ENCODE peak calls at places on chromosome 16, in six cellular contexts. O is lung; Z is effector memory CD4-positive, alpha-beta T cell; S is H9; M is CD4-positive, alpha-beta T cell; H is prostate gland. E is an unnamed sample.

GRCh38 chr16:3992297-3993051 is 112.0 kb upstream of the CREBBP start:
- DNase-seq in O (peak), Z (no peak), S (peak), M (no peak), H (no peak), E (no peak)

GRCh38 chr16:87056083-87056482 is 261.1 kb downstream of the C16orf95 start:
- DNase-seq in O (no peak), Z (no peak), S (peak), M (no peak), H (no peak), E (peak)

GRCh38 chr16:10578474-10579316 is 1.7 kb downstream of the EMP2 start:
- DNase-seq in O (peak), Z (no peak), S (no peak), M (no peak), H (peak), E (peak)

GRCh38 chr16:50261160-50261706 is 5.1 kb upstream of the ADCY7 start:
- DNase-seq in O (no peak), Z (no peak), S (no peak), M (no peak), H (no peak), E (no peak)

GRCh38 chr16:10754941-10755340 is 11.3 kb downstream of the NUBP1 start:
- DNase-seq in O (no peak), Z (no peak), S (no peak), M (no peak), H (no peak), E (no peak)

GRCh38 chr16:84463221-84463620 is 41.2 kb downstream of the MEAK7 start:
- DNase-seq in O (no peak), Z (no peak), S (peak), M (no peak), H (no peak), E (no peak)

GRCh38 chr16:75288596-75289120 is 37.2 kb upstream of the BCAR1 start:
- DNase-seq in O (no peak), Z (peak), S (no peak), M (peak), H (no peak), E (no peak)

GRCh38 chr16:797120-797420 is 3.5 kb downstream of the GNG13 start:
- DNase-seq in O (no peak), Z (no peak), S (peak), M (no peak), H (no peak), E (no peak)

GRCh38 chr16:78551487-78552085 is 452.1 kb downstream of the WWOX start:
- DNase-seq in O (peak), Z (no peak), S (peak), M (no peak), H (no peak), E (no peak)

GRCh38 chr16:15919331-15919730 is 30.1 kb upstream of the ABCC1 start:
- DNase-seq in O (no peak), Z (no peak), S (no peak), M (no peak), H (no peak), E (no peak)

GRCh38 chr16:87037012-87037411 is 280.2 kb downstream of the C16orf95 start:
- DNase-seq in O (no peak), Z (no peak), S (no peak), M (no peak), H (no peak), E (no peak)

GRCh38 chr16:4330277-4330882 is 14.5 kb downstream of the GLIS2 start:
- DNase-seq in O (peak), Z (peak), S (peak), M (peak), H (peak), E (peak)

GRCh38 chr16:983044-984030 is 1.8 kb downstream of the SOX8 start:
- DNase-seq in O (no peak), Z (no peak), S (no peak), M (no peak), H (no peak), E (no peak)

GRCh38 chr16:31487720-31488629 is 5.1 kb downstream of the SLC5A2 start:
- DNase-seq in O (peak), Z (peak), S (peak), M (peak), H (peak), E (no peak)

GRCh38 chr16:31128711-31129567 is 6.6 kb downstream of the PRSS8 start:
- DNase-seq in O (peak), Z (no peak), S (no peak), M (no peak), H (no peak), E (no peak)

GRCh38 chr16:80570106-80570478 is 29.3 kb downstream of the DYNLRB2 start:
- DNase-seq in O (no peak), Z (no peak), S (no peak), M (no peak), H (no peak), E (no peak)

GRCh38 chr16:85800321-85800669 is 800 bp downstream of the COX4I1 start:
- DNase-seq in O (no peak), Z (no peak), S (no peak), M (peak), H (no peak), E (no peak)

GRCh38 chr16:76910931-76911330 is 280.1 kb upstream of the MON1B start:
- DNase-seq in O (no peak), Z (no peak), S (no peak), M (no peak), H (no peak), E (no peak)

GRCh38 chr16:31010539-31010938 is at the start of gene STX1B:
- DNase-seq in O (no peak), Z (peak), S (peak), M (peak), H (no peak), E (no peak)

GRCh38 chr16:83588070-83588469 is 219.7 kb upstream of the HSBP1 start:
- DNase-seq in O (no peak), Z (no peak), S (no peak), M (no peak), H (no peak), E (no peak)

GRCh38 chr16:11052080-11052808 is 107.9 kb downstream of the CLEC16A start:
- DNase-seq in O (no peak), Z (no peak), S (no peak), M (no peak), H (no peak), E (no peak)

GRCh38 chr16:58449768-58450167 is 50.2 kb upstream of the NDRG4 start:
- DNase-seq in O (no peak), Z (no peak), S (no peak), M (no peak), H (no peak), E (no peak)

GRCh38 chr16:49664221-49665215 is 191.4 kb downstream of the ZNF423 start:
- DNase-seq in O (no peak), Z (no peak), S (no peak), M (no peak), H (no peak), E (no peak)

GRCh38 chr16:84423416-84423837 is 55.1 kb downstream of the ATP2C2 start:
- DNase-seq in O (no peak), Z (no peak), S (no peak), M (no peak), H (no peak), E (no peak)

GRCh38 chr16:57689772-57690558 is 4.6 kb upstream of the DRC7 start:
- DNase-seq in O (no peak), Z (no peak), S (no peak), M (peak), H (no peak), E (no peak)

GRCh38 chr16:9378876-9379275 is 287.4 kb downstream of the HAPSTR1 start:
- DNase-seq in O (no peak), Z (no peak), S (no peak), M (no peak), H (no peak), E (no peak)

GRCh38 chr16:47499080-47499699 is 38.1 kb downstream of the PHKB start:
- DNase-seq in O (no peak), Z (no peak), S (no peak), M (no peak), H (no peak), E (no peak)

GRCh38 chr16:46972971-46973456 is 460 bp downstream of the DNAJA2 start:
- DNase-seq in O (peak), Z (no peak), S (peak), M (peak), H (peak), E (peak)

GRCh38 chr16:70163596-70163995 is 10.0 kb upstream of the CLEC18C start:
- DNase-seq in O (peak), Z (no peak), S (no peak), M (no peak), H (no peak), E (no peak)

GRCh38 chr16:70160388-70160787 is 13.2 kb upstream of the CLEC18C start:
- DNase-seq in O (no peak), Z (no peak), S (no peak), M (no peak), H (peak), E (no peak)

GRCh38 chr16:70161350-70161749 is 12.2 kb upstream of the CLEC18C start:
- DNase-seq in O (peak), Z (no peak), S (no peak), M (no peak), H (no peak), E (no peak)

GRCh38 chr16:70160821-70161220 is 12.8 kb upstream of the CLEC18C start:
- DNase-seq in O (no peak), Z (no peak), S (no peak), M (no peak), H (peak), E (no peak)

DNA sequence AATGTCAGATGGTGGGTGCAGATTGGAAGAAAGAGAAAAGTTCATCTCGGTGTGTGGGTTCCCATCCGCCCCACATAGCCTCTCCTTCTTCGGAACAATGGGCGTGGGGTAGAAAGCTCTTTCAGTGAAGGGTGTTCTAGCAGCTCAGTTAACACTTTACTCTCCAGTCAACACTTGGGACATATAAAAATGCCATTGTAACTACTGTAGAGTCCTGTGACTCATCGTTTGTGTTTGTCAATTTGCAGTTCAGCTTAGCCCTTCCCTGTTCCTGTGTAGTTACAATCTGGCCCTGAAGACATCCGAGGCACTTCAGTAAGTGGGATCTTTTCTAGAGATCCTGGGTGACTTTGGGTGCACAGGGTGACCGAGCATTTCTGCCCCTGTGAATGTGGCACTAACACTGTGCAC is 11.5 kb upstream of the CLEC18C start:
- DNase-seq in O (peak), Z (no peak), S (no peak), M (no peak), H (no peak), E (no peak)
- H3K27ac ChIP-seq in O (no peak), Z (no peak), S (no peak), M (no peak), H (no peak), E (no peak)

DNA sequence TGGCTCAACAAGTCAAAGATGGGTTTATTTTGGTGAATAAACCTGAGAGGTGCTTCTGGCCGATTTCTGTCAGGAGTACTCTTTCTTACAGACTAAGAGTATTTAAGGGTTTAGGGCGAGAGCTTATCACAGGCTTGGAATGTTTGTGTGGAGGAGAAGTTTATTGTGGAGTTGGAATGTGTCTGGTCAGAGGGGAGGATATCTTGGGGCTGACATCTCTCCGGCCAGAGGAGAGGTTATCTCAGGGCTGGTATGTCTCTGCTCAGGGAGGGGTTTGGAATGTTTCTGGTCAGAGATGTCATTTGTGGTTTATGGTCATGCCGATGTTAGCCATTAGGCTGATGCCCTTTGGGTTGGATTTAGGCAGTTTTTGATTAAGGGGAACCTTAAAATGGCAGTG is 236.4 kb upstream of the EEF2KMT start:
- DNase-seq in O (no peak), Z (no peak), S (no peak), M (no peak), H (no peak), E (no peak)
- H3K27ac ChIP-seq in O (no peak), Z (no peak), S (no peak), M (no peak), H (no peak), E (no peak)

GRCh38 chr16:2027024-2028010 is 615 bp downstream of the NHERF2 start:
- DNase-seq in O (no peak), Z (no peak), S (no peak), M (no peak), H (no peak), E (no peak)

GRCh38 chr16:2025251-2025650 is 1.5 kb upstream of the NHERF2 start:
- DNase-seq in O (no peak), Z (no peak), S (no peak), M (no peak), H (no peak), E (no peak)

GRCh38 chr16:2028146-2028545 is 1.4 kb downstream of the NHERF2 start:
- DNase-seq in O (no peak), Z (no peak), S (no peak), M (no peak), H (no peak), E (no peak)

GRCh38 chr16:2025878-2026460 is 733 bp upstream of the NHERF2 start:
- DNase-seq in O (no peak), Z (no peak), S (no peak), M (no peak), H (no peak), E (no peak)

GRCh38 chr16:2026461-2027023 is at the start of gene NHERF2:
- DNase-seq in O (no peak), Z (no peak), S (no peak), M (no peak), H (peak), E (no peak)
- H3K27ac ChIP-seq in O (peak), Z (no peak), S (no peak), M (no peak), H (peak), E (peak)

GRCh38 chr16:66751992-66752322 is 548 bp upstream of the DYNC1LI2 start:
- DNase-seq in O (no peak), Z (no peak), S (no peak), M (no peak), H (no peak), E (no peak)

GRCh38 chr16:66752379-66752778 is 970 bp upstream of the DYNC1LI2 start:
- DNase-seq in O (peak), Z (no peak), S (no peak), M (no peak), H (no peak), E (no peak)

GRCh38 chr16:66752958-66753357 is 1.5 kb upstream of the DYNC1LI2 start:
- DNase-seq in O (no peak), Z (no peak), S (no peak), M (no peak), H (no peak), E (no peak)

GRCh38 chr16:66751135-66751991 is at the start of gene DYNC1LI2:
- DNase-seq in O (peak), Z (peak), S (peak), M (peak), H (peak), E (peak)

GRCh38 chr16:66750279-66751134 is 902 bp downstream of the DYNC1LI2 start:
- DNase-seq in O (no peak), Z (no peak), S (no peak), M (no peak), H (no peak), E (no peak)
- H3K27ac ChIP-seq in O (peak), Z (peak), S (no peak), M (peak), H (peak), E (peak)

DNA sequence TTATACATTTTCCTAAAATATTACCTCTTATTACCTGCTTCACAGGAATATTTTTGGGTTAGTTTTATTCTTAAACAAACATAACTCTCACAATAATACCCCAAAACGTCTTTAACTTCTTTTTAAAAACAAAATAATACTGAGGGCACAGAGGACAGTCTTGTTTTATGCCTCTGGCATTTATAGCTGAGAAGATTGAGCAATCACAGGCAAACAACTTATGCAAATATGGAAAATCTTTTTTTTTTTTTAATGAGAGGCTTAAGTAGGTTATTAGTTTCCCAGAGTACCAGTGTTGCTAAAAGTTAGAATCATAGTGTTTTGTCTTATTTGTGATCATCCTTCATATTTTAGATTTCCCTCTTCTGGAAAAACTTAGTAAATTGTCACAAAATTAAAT is 195.0 kb downstream of the FTO start:
- DNase-seq in O (no peak), Z (no peak), S (no peak), M (no peak), H (no peak), E (no peak)
- H3K27ac ChIP-seq in O (no peak), Z (no peak), S (no peak), M (no peak), H (peak), E (peak)

GRCh38 chr16:67897231-67897630 is 4.2 kb downstream of the PSKH1 start:
- DNase-seq in O (no peak), Z (no peak), S (no peak), M (no peak), H (no peak), E (peak)

GRCh38 chr16:67888311-67888710 is 3.6 kb downstream of the NRN1L start:
- DNase-seq in O (no peak), Z (no peak), S (no peak), M (no peak), H (no peak), E (no peak)

GRCh38 chr16:67893791-67894399 is 841 bp downstream of the PSKH1 start:
- DNase-seq in O (no peak), Z (no peak), S (no peak), M (no peak), H (no peak), E (no peak)

GRCh38 chr16:67892375-67892774 is 679 bp upstream of the PSKH1 start:
- DNase-seq in O (no peak), Z (no peak), S (no peak), M (no peak), H (no peak), E (no peak)

DNA sequence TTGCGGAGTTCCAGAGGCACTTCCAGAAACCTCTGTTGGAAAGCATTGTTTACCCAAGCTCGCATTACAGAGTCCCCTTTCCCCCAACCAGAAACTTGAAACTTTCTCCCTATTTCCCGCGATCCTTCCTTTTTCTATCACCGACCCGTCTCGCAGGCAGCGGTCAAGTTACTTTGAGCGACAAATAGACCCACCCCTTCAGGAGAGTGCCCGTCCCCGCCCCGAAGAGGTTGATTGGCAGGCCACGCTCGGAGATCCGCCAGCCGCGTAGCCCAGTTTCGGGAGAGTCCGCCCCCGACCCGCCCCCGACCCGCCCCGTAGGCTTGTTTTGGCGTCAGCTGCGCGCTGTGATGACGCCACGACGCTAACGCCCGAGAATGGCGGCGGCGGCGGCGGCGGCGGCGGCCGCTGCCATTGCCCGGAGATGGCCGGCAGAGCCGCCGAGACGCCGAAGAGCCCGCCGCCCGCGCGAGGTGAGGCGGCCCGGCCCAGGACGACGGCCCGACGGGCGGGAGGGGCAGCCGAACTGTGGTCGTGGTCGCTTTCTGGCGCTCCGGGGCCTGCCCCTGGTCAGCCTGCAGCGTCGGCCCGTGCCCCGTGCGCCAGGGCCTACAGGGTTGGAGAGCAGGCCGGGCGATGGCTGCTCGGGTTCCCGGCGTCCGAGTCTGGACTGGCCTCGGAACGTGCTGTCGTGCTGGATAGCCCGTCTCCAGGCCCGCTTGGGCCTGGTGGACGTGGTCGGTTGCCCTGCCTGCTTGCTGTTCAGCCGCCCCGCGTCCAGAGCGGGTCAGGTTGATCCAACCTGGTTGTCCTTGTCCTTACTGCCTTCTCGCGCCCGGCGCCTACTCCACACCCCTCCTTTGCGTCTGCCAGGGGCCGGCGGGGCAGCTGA is at the start of gene PSKH1:
- DNase-seq in O (peak), Z (peak), S (peak), M (peak), H (peak), E (peak)
- H3K27ac ChIP-seq in O (peak), Z (peak), S (no peak), M (peak), H (peak), E (peak)

GRCh38 chr16:24685539-24686432 is 43.7 kb upstream of the TNRC6A start:
- DNase-seq in O (no peak), Z (no peak), S (peak), M (no peak), H (no peak), E (no peak)
- H3K27ac ChIP-seq in O (no peak), Z (no peak), S (no peak), M (no peak), H (peak), E (peak)

DNA sequence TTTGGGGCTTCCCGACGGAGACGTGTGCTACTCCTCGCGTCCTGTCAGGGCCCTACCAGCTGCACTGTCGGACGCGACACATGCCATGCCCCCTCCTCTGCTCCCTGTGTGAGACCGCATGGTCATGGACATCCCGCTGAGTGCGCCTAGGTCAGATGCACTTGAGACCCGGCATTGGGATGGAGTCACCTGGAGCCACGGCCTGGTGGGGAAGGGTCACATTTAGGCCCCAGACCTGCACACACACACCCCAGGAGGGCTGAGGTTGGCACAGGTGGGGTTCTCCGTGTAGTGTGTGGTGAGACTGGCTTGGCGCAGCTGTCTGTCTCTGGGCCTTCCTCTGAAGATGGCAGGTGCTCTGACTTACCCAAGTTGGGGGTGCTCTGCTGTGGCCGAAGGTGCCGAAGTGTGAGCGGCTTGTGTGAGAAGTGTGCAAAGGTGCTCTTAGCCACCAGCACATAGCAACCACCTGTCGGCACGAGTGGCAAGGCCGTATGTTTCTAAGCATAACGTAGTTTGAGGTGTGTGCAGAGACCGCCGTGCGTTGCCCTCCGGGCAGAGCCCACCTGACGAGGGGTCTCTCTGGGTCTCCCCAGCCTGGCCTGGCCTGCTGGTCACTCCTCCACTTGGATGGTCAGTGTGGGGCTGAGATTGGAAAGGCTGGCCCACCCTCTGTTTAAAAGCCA is 108.6 kb downstream of the BANP start:
- DNase-seq in O (no peak), Z (no peak), S (no peak), M (no peak), H (no peak), E (no peak)
- H3K27ac ChIP-seq in O (no peak), Z (no peak), S (no peak), M (no peak), H (no peak), E (no peak)

E was measured in breast epithelium.